ENCODE peak calls at places on chromosomes 13 and 19, in seven cellular contexts. One of them, this sample, is unnamed.
A peak's percentile ranks its signal among the peaks of the same experiment; 100 is the strongest.

GRCh38 chr13:30346159-30346788 is 38.9 kb upstream of the KATNAL1 start:
- DNase-seq in heart left ventricle: no peak
- DNase-seq in Caco-2: no peak
- DNase-seq in tibial artery: no peak
- DNase-seq in left lung: no peak
- DNase-seq in BJ: no peak
- DNase-seq in AG10803: no peak
- DNase-seq in this sample: peak; percentile 81

GRCh38 chr13:20353973-20354372 is 121.9 kb upstream of the GJB6 start:
- DNase-seq in heart left ventricle: no peak
- DNase-seq in Caco-2: no peak
- DNase-seq in tibial artery: no peak
- DNase-seq in left lung: no peak
- DNase-seq in BJ: no peak
- DNase-seq in AG10803: peak; percentile 68
- DNase-seq in this sample: no peak

GRCh38 chr19:34320277-34320676 is 44.7 kb upstream of the GPI start:
- DNase-seq in heart left ventricle: no peak
- DNase-seq in Caco-2: no peak
- DNase-seq in tibial artery: no peak
- DNase-seq in left lung: no peak
- DNase-seq in BJ: no peak
- DNase-seq in AG10803: no peak
- DNase-seq in this sample: no peak

GRCh38 chr13:87680298-87680697 is 9.1 kb downstream of the SLITRK5 start:
- DNase-seq in heart left ventricle: no peak
- DNase-seq in Caco-2: peak; percentile 23
- DNase-seq in tibial artery: no peak
- DNase-seq in left lung: no peak
- DNase-seq in BJ: no peak
- DNase-seq in AG10803: no peak
- DNase-seq in this sample: no peak

GRCh38 chr19:35305181-35305580 is 13.2 kb downstream of the MAG start:
- DNase-seq in heart left ventricle: no peak
- DNase-seq in Caco-2: no peak
- DNase-seq in tibial artery: no peak
- DNase-seq in left lung: no peak
- DNase-seq in BJ: no peak
- DNase-seq in AG10803: no peak
- DNase-seq in this sample: no peak

GRCh38 chr19:38711726-38712153 is 32.5 kb downstream of the CAPN12 start:
- DNase-seq in heart left ventricle: peak; percentile 82
- DNase-seq in Caco-2: no peak
- DNase-seq in tibial artery: peak; percentile 93
- DNase-seq in left lung: peak; percentile 63
- DNase-seq in BJ: peak; percentile 67
- DNase-seq in AG10803: peak; percentile 87
- DNase-seq in this sample: no peak

GRCh38 chr13:26946675-26947342 is 186.2 kb upstream of the GPR12 start:
- DNase-seq in heart left ventricle: no peak
- DNase-seq in Caco-2: peak; percentile 69
- DNase-seq in tibial artery: no peak
- DNase-seq in left lung: no peak
- DNase-seq in BJ: no peak
- DNase-seq in AG10803: peak; percentile 66
- DNase-seq in this sample: peak; percentile 6

GRCh38 chr13:31214379-31214778 is 14.6 kb downstream of the B3GLCT start:
- DNase-seq in heart left ventricle: no peak
- DNase-seq in Caco-2: no peak
- DNase-seq in tibial artery: no peak
- DNase-seq in left lung: no peak
- DNase-seq in BJ: no peak
- DNase-seq in AG10803: peak; percentile 20
- DNase-seq in this sample: no peak

GRCh38 chr13:82477436-82477835 is 1404.8 kb downstream of the SLITRK1 start:
- DNase-seq in heart left ventricle: no peak
- DNase-seq in Caco-2: peak; percentile 18
- DNase-seq in tibial artery: no peak
- DNase-seq in left lung: no peak
- DNase-seq in BJ: no peak
- DNase-seq in AG10803: no peak
- DNase-seq in this sample: no peak

GRCh38 chr19:35306473-35307246 is 14.7 kb downstream of the MAG start:
- DNase-seq in heart left ventricle: no peak
- DNase-seq in Caco-2: peak; percentile 56
- DNase-seq in tibial artery: no peak
- DNase-seq in left lung: no peak
- DNase-seq in BJ: no peak
- DNase-seq in AG10803: no peak
- DNase-seq in this sample: peak; percentile 46

GRCh38 chr13:42650470-42650869 is 76.5 kb downstream of the TNFSF11 start:
- DNase-seq in heart left ventricle: no peak
- DNase-seq in Caco-2: no peak
- DNase-seq in tibial artery: no peak
- DNase-seq in left lung: no peak
- DNase-seq in BJ: no peak
- DNase-seq in AG10803: peak; percentile 44
- DNase-seq in this sample: no peak

GRCh38 chr13:40190656-40191100 is 475.8 kb downstream of the FOXO1 start:
- DNase-seq in heart left ventricle: peak; percentile 65
- DNase-seq in Caco-2: peak; percentile 30
- DNase-seq in tibial artery: peak; percentile 79
- DNase-seq in left lung: no peak
- DNase-seq in BJ: peak; percentile 29
- DNase-seq in AG10803: peak; percentile 57
- DNase-seq in this sample: peak; percentile 85

DNA sequence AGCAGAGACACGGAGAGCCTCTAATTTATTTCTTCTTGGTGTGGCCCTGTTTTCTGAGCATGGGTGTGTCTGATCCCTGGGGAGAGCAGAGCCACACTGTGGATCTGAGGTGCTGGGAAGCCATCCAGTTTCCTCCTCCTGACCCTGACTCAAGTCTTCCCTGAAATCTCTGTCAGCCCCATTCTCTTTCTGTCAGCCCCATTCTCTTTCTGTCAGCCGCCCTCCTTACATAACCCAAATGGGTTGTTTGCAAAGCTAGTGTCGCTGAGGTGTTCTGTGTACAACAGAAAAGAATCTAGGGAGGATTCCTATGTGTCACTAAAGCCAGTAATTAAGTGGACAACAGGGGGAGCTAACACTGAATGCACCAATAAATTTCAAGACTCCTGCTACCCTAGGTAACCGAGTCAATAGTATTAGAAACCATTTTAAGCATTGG is 50.2 kb downstream of the LRCH1 start:
- DNase-seq in heart left ventricle: peak; percentile 46
- DNase-seq in Caco-2: peak; percentile 64
- DNase-seq in tibial artery: no peak
- DNase-seq in left lung: no peak
- DNase-seq in BJ: no peak
- DNase-seq in AG10803: peak; percentile 17
- DNase-seq in this sample: no peak
- TF ChIP-seq CTCF in heart left ventricle: peak; percentile 32
- TF ChIP-seq CTCF in Caco-2: peak; percentile 60
- TF ChIP-seq CTCF in tibial artery: no peak
- TF ChIP-seq CTCF in left lung: no peak
- TF ChIP-seq CTCF in BJ: peak; percentile 20
- TF ChIP-seq CTCF in AG10803: peak; percentile 38
- TF ChIP-seq CTCF in this sample: no peak

DNA sequence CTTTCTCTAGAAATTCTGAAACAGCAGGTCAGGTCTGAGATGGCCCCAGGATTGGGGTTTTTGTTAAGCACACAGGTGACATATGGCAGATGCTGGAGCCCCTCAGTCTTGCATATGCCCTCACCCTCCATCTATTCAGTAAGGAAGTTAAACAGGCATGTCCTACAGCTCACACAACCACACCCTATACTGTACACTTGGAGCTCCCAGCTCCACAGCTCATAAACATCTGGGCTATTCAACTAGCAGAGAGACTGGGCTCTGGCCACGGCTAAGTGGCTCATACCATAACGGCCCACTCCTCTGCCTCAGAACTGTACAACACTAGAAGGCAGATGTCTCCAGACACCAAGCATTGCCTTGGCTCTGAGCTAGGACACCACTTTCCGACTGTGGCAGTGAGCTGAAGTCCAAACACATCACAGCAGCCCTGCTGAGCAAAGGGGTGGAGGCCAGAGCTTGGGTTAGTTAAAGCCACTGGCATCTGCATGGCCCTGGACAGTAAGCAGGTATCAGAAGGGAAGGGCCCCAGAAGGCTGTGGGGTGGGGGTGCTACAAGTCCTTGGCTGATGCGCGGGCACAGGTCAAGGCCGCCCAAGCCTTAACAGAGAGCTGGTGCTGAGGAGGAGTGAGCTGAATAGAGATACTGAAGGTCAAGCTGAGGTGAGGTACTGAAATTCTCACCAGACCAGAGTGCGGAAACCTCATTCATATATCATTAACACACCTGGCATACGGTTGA is 79.1 kb downstream of the ABCC4 start:
- DNase-seq in heart left ventricle: no peak
- DNase-seq in Caco-2: no peak
- DNase-seq in tibial artery: no peak
- DNase-seq in left lung: no peak
- DNase-seq in BJ: no peak
- DNase-seq in AG10803: no peak
- DNase-seq in this sample: no peak
- TF ChIP-seq CTCF in heart left ventricle: no peak
- TF ChIP-seq CTCF in Caco-2: no peak
- TF ChIP-seq CTCF in tibial artery: no peak
- TF ChIP-seq CTCF in left lung: no peak
- TF ChIP-seq CTCF in BJ: no peak
- TF ChIP-seq CTCF in AG10803: no peak
- TF ChIP-seq CTCF in this sample: no peak

DNA sequence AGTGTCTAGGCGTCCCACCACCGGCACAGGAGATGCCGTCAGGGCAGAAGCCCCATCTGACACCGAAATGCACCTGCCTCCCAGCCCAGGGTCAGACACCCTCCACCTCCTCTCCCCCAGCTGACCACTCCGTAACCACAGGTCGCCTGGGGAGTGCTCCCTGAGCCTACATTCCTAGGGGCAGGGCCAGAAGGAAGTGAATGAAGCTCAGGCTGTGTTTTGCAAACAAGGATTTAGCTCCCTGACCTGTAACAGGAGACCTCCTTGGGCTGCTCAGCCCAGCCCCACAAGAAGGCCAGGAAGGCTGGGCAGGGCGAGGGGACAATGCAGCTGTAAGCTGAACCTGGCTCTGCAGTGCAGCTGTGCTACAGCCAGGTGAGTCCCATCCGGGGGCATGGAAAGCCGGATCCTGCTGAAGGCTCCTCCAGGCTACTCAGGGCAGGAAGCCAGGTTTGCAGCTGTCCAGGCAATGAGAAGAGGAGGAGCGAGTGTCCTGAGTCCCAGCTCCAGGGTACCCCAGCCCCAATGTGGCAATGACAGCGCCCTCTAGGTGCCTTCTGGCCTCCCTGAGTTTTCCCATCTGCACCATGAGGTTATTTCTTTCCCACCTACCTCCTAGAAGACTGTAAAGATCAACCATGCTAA is 42.1 kb downstream of the RHPN2 start:
- DNase-seq in heart left ventricle: no peak
- DNase-seq in Caco-2: peak; percentile 39
- DNase-seq in tibial artery: no peak
- DNase-seq in left lung: no peak
- DNase-seq in BJ: no peak
- DNase-seq in AG10803: no peak
- DNase-seq in this sample: no peak
- TF ChIP-seq CTCF in heart left ventricle: no peak
- TF ChIP-seq CTCF in Caco-2: peak; percentile 30
- TF ChIP-seq CTCF in tibial artery: no peak
- TF ChIP-seq CTCF in left lung: no peak
- TF ChIP-seq CTCF in BJ: no peak
- TF ChIP-seq CTCF in AG10803: no peak
- TF ChIP-seq CTCF in this sample: no peak

DNA sequence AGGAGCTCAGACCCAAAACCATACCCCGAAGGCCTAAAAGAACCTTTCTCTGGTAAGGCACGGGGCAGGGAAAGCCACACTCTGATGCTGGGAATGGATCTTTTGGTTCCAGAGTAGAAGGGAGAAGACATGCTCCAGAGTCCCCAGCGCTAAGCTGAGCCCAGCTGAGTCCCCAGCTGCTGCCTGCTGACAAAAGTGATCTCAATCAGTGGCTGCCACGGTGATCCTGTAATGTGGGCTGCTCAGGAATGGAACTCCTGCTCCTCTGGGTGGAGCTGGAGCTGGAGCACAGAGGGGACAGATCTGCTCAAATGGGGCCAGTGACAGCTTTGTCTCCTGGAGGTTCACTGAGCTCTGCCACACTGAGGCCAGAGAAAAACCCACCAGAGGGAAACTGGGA is 70.5 kb downstream of the MLLT1 start:
- DNase-seq in heart left ventricle: no peak
- DNase-seq in Caco-2: no peak
- DNase-seq in tibial artery: no peak
- DNase-seq in left lung: peak; percentile 20
- DNase-seq in BJ: no peak
- DNase-seq in AG10803: no peak
- DNase-seq in this sample: no peak
- TF ChIP-seq CTCF in heart left ventricle: no peak
- TF ChIP-seq CTCF in Caco-2: no peak
- TF ChIP-seq CTCF in tibial artery: no peak
- TF ChIP-seq CTCF in left lung: no peak
- TF ChIP-seq CTCF in BJ: no peak
- TF ChIP-seq CTCF in AG10803: no peak
- TF ChIP-seq CTCF in this sample: no peak

This sample was measured in activated CD8-positive, alpha-beta T cell treated with anti-CD3 and anti-CD28 coated beads for 36 hours.